ENCODE peak calls at places on chromosomes 13 and 19, in six cellular contexts. M is tibial artery, C is lower lobe of right lung, H is A549, E is astrocyte, Z is osteoblast. O is an unnamed sample. For H3K9me3, the result is how much of the 10 kb centered on the place peaks cover.

GRCh38 chr13:80055804-80056203 is 285.1 kb downstream of the SPRY2 start:
- DNase-seq in C (no peak), H (no peak), E (no peak), Z (no peak), M (no peak), O (no peak)

GRCh38 chr19:17404015-17404414 is 1.4 kb downstream of the BST2 start:
- DNase-seq in C (no peak), M (no peak), E (no peak), Z (peak), H (no peak), O (no peak)

GRCh38 chr19:18898533-18899408 is 2.8 kb upstream of the CERS1 start:
- DNase-seq in H (no peak), Z (peak), E (no peak), M (peak), C (no peak), O (no peak)

GRCh38 chr13:97100821-97101220 is 106.5 kb upstream of the OXGR1 start:
- DNase-seq in C (no peak), M (no peak), Z (no peak), E (no peak), H (no peak), O (no peak)

GRCh38 chr13:101575591-101575990 is 123.1 kb downstream of the ITGBL1 start:
- DNase-seq in Z (no peak), C (no peak), E (no peak), H (no peak), M (no peak), O (no peak)

GRCh38 chr13:42333613-42334328 is 61.8 kb downstream of the AKAP11 start:
- DNase-seq in Z (peak), M (no peak), C (no peak), H (peak), E (peak), O (no peak)

GRCh38 chr19:19209372-19209771 is 2.4 kb upstream of the NCAN start:
- DNase-seq in Z (peak), H (no peak), C (no peak), E (no peak), M (no peak), O (no peak)

GRCh38 chr13:50030315-50030714 is 15.1 kb downstream of the KCNRG start:
- DNase-seq in M (no peak), H (peak), Z (no peak), C (no peak), E (no peak), O (no peak)

GRCh38 chr13:65400707-65401106 is 1829.4 kb downstream of the PCDH9 start:
- DNase-seq in H (no peak), C (no peak), M (no peak), Z (no peak), E (no peak), O (no peak)

GRCh38 chr13:44368062-44368591 is 5.5 kb upstream of the SERP2 start:
- DNase-seq in H (peak), Z (no peak), C (no peak), E (peak), M (no peak), O (no peak)

GRCh38 chr13:46996316-46996715 is 99.5 kb upstream of the HTR2A start:
- DNase-seq in M (no peak), E (no peak), C (no peak), Z (no peak), H (no peak), O (no peak)

GRCh38 chr13:76884571-76885202 is 1.5 kb downstream of the KCTD12 start:
- DNase-seq in M (no peak), E (peak), C (no peak), Z (peak), H (no peak), O (no peak)

GRCh38 chr19:40601061-40601973 is at the start of gene LTBP4:
- DNase-seq in M (peak), H (no peak), E (no peak), C (no peak), Z (peak), O (no peak)

GRCh38 chr19:13008926-13009787 is 13.9 kb downstream of the NFIX start:
- DNase-seq in H (no peak), C (no peak), M (no peak), Z (peak), E (no peak), O (no peak)

GRCh38 chr13:22929391-22930126 is 251.2 kb upstream of the SGCG start:
- DNase-seq in M (no peak), H (no peak), E (peak), Z (no peak), C (no peak), O (no peak)

GRCh38 chr19:17869114-17869608 is 2.6 kb upstream of the SLC5A5 start:
- DNase-seq in H (no peak), M (no peak), Z (peak), E (no peak), C (no peak), O (no peak)

GRCh38 chr19:1177322-1178114 is 3.5 kb upstream of the SBNO2 start:
- DNase-seq in E (peak), M (peak), Z (peak), C (no peak), H (peak), O (no peak)

GRCh38 chr19:18745012-18745735 is 45.9 kb downstream of the COMP start:
- DNase-seq in M (no peak), Z (peak), H (no peak), C (no peak), E (no peak), O (no peak)

GRCh38 chr19:42048992-42049391 is 21.0 kb downstream of the GRIK5 start:
- DNase-seq in C (no peak), M (no peak), E (no peak), Z (peak), H (no peak), O (no peak)

GRCh38 chr13:112634102-112634501 is 46.1 kb upstream of the TUBGCP3 start:
- DNase-seq in E (no peak), M (no peak), H (no peak), Z (no peak), C (peak), O (no peak)

GRCh38 chr13:79775830-79776229 is 294.9 kb downstream of the NDFIP2 start:
- DNase-seq in Z (peak), C (no peak), H (peak), M (no peak), E (peak), O (no peak)

GRCh38 chr19:3644351-3645066 is 17.9 kb upstream of the CACTIN start:
- DNase-seq in C (no peak), M (no peak), H (no peak), E (peak), Z (no peak), O (no peak)

GRCh38 chr13:67076378-67076777 is 153.8 kb downstream of the PCDH9 start:
- DNase-seq in E (peak), Z (no peak), M (no peak), H (no peak), C (no peak), O (no peak)

GRCh38 chr13:102530751-102531150 is 66.0 kb upstream of the TPP2 start:
- DNase-seq in M (no peak), H (no peak), C (peak), Z (no peak), E (no peak), O (no peak)

GRCh38 chr13:75717525-75717924 is 81.4 kb downstream of the LMO7 start:
- DNase-seq in M (no peak), E (no peak), H (no peak), Z (no peak), C (no peak), O (no peak)

GRCh38 chr13:75721307-75721706 is 85.2 kb downstream of the LMO7 start:
- DNase-seq in Z (no peak), C (no peak), E (no peak), H (no peak), M (no peak), O (no peak)

GRCh38 chr13:75713852-75714251 is 77.7 kb downstream of the LMO7 start:
- DNase-seq in M (no peak), H (no peak), C (no peak), E (no peak), Z (no peak), O (no peak)

GRCh38 chr13:75715598-75716523 is 79.7 kb downstream of the LMO7 start:
- DNase-seq in Z (no peak), H (no peak), C (no peak), M (no peak), E (no peak), O (no peak)
- H3K27ac ChIP-seq in Z (peak), H (peak), C (peak), M (no peak), E (peak), O (no peak)

GRCh38 chr19:32464279-32464678 is 58.7 kb downstream of the DPY19L3 start:
- DNase-seq in H (peak), Z (no peak), C (no peak), M (no peak), E (no peak), O (no peak)
- TF ChIP-seq CTCF in H (peak), Z (peak), C (no peak), M (no peak), E (peak), O (peak)

DNA sequence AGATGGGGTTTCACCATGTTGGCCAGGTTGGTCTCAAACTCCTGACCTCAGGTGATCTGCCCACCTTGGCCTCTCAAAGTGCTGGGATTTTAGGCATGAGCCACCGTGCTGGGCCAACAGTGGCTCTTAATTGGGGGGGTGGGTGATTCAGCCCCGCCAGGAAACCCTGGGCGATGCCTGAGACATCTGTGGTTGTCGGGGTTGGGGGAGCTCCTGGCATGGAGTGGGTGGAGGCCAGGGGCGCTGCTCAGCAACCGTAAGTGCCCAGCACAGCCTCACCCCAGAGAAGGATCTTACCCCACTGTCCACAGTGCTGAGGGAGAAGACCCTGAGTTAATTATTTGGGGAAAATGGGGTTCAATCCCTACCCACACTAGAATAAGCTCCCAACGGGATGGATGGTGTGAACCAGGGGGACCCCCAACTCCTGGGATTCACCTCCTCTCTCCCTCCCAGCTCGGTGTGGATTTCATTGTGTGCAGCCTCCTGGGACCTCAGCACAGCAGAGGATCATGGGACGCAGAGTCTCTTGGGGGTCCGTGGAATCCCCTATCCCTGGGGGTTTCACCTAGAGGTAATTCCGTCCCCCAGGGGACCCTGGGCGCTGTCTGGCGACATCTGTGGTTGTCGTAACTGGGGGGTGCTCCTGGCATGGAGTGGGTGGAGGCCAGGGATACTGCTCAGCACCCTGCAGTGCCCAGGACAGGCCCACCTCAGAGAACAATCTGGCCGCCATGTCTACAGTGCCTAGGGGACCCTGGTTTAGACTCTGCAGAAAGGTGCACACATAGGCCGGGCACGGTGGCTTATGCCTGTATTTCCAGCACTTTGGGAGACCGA is 68.9 kb downstream of the GADD45B start:
- DNase-seq in C (peak), M (peak), E (no peak), Z (no peak), H (no peak), O (no peak)
- H3K9me3 ChIP-seq in C (under half), M (under half), E (under half), Z (under half), H (under half), O (under half)

DNA sequence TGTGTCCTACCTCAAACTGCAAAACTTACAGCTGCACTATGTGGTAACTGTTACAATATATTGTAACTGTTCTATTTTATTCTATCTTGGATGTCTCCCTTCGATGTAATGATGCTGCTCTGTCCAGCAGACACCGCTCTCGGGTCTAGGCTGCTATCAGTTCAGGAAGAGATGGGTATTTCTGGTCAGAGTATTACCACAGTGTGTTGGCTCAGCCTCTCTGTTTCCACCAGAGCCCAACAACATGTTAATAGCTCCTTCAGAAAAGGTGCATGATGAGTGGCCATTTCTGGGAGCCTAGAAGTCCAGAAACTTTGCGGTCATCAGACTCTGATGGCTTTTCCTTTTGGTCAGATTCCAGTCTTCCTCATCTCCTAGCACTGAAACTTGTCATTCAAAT is 35.9 kb upstream of the IGFL1 start:
- DNase-seq in H (no peak), C (no peak), M (no peak), Z (no peak), E (no peak), O (no peak)
- H3K27ac ChIP-seq in H (peak), C (no peak), M (no peak), Z (no peak), E (no peak), O (no peak)

GRCh38 chr13:20923272-20923671 is 20.7 kb upstream of the XPO4 start:
- DNase-seq in Z (no peak), E (no peak), H (no peak), C (no peak), M (peak), O (no peak)

GRCh38 chr13:20921572-20921971 is 19.0 kb upstream of the XPO4 start:
- DNase-seq in C (no peak), E (no peak), H (no peak), Z (no peak), M (peak), O (no peak)

GRCh38 chr13:20927858-20928257 is 25.3 kb upstream of the XPO4 start:
- DNase-seq in Z (no peak), H (no peak), M (no peak), C (no peak), E (no peak), O (no peak)

GRCh38 chr13:20924758-20925394 is 22.3 kb upstream of the XPO4 start:
- DNase-seq in C (peak), Z (peak), H (peak), M (peak), E (peak), O (peak)
- TF ChIP-seq CTCF in C (peak), Z (peak), H (peak), M (peak), E (peak), O (peak)

GRCh38 chr19:45215391-45216191 is 29.6 kb downstream of the EXOC3L2 start:
- DNase-seq in C (peak), Z (no peak), M (no peak), H (no peak), E (no peak), O (no peak)

GRCh38 chr19:45216677-45217076 is 28.5 kb downstream of the EXOC3L2 start:
- DNase-seq in E (peak), H (no peak), M (no peak), C (no peak), Z (peak), O (no peak)

GRCh38 chr19:45211751-45212381 is 33.3 kb downstream of the BLOC1S3 start:
- DNase-seq in M (no peak), H (no peak), E (no peak), Z (peak), C (peak), O (no peak)

GRCh38 chr19:45217193-45217956 is 27.8 kb downstream of the EXOC3L2 start:
- DNase-seq in Z (peak), M (no peak), C (no peak), H (no peak), E (no peak), O (no peak)

GRCh38 chr19:45213031-45213430 is 32.2 kb downstream of the EXOC3L2 start:
- DNase-seq in Z (peak), M (no peak), C (no peak), H (no peak), E (no peak), O (no peak)
- H3K9me3 ChIP-seq in Z (under half), M (under half), C (under half), H (under half), E (under half), O (under half)